ENCODE peak calls at places on chromosomes 4 and X, in ten cellular contexts. One of them, this sample, is unnamed.
A peak's percentile ranks its signal among the peaks of the same experiment; 100 is the strongest.

GRCh38 chrX:7068939-7069367 is 78.6 kb upstream of the STS start:
- DNase-seq in AG20443: no peak
- DNase-seq in iris pigment epithelial cell: peak; percentile 42
- DNase-seq in foreskin keratinocyte: no peak
- DNase-seq in bronchial epithelial cell: no peak
- DNase-seq in keratinocyte: no peak
- DNase-seq in effector CD4-positive, alpha-beta T cell: no peak
- DNase-seq in NCI-H524: no peak
- DNase-seq in KBM-7: peak; percentile 35
- DNase-seq in NCI-H510A treated with DMSO at 0.1 percent for 48 hours: no peak
- DNase-seq in this sample: no peak

GRCh38 chrX:10050481-10050880 is 83.3 kb downstream of the CLDN34 start:
- DNase-seq in KBM-7: no peak
- DNase-seq in AG20443: no peak
- DNase-seq in bronchial epithelial cell: no peak
- DNase-seq in iris pigment epithelial cell: no peak
- DNase-seq in effector CD4-positive, alpha-beta T cell: no peak
- DNase-seq in NCI-H524: no peak
- DNase-seq in NCI-H510A treated with DMSO at 0.1 percent for 48 hours: no peak
- DNase-seq in keratinocyte: no peak
- DNase-seq in foreskin keratinocyte: no peak
- DNase-seq in this sample: peak; percentile 62

GRCh38 chr4:150418757-150419410 is 163.1 kb upstream of the MAB21L2 start:
- DNase-seq in NCI-H524: no peak
- DNase-seq in AG20443: no peak
- DNase-seq in keratinocyte: no peak
- DNase-seq in KBM-7: no peak
- DNase-seq in effector CD4-positive, alpha-beta T cell: no peak
- DNase-seq in foreskin keratinocyte: no peak
- DNase-seq in iris pigment epithelial cell: no peak
- DNase-seq in NCI-H510A treated with DMSO at 0.1 percent for 48 hours: no peak
- DNase-seq in bronchial epithelial cell: no peak
- DNase-seq in this sample: no peak

GRCh38 chrX:37350034-37350365 is 836 bp downstream of the PRRG1 start:
- DNase-seq in NCI-H510A treated with DMSO at 0.1 percent for 48 hours: no peak
- DNase-seq in AG20443: peak; percentile 20
- DNase-seq in KBM-7: peak; percentile 38
- DNase-seq in keratinocyte: no peak
- DNase-seq in effector CD4-positive, alpha-beta T cell: no peak
- DNase-seq in foreskin keratinocyte: no peak
- DNase-seq in NCI-H524: peak; percentile 43
- DNase-seq in bronchial epithelial cell: peak; percentile 9
- DNase-seq in iris pigment epithelial cell: peak; percentile 20
- DNase-seq in this sample: peak; percentile 27

GRCh38 chr4:93897559-93897958 is 69.0 kb downstream of the ATOH1 start:
- DNase-seq in KBM-7: peak; percentile 16
- DNase-seq in NCI-H524: peak; percentile 1
- DNase-seq in foreskin keratinocyte: no peak
- DNase-seq in bronchial epithelial cell: peak; percentile 33
- DNase-seq in iris pigment epithelial cell: peak; percentile 1
- DNase-seq in AG20443: no peak
- DNase-seq in effector CD4-positive, alpha-beta T cell: no peak
- DNase-seq in NCI-H510A treated with DMSO at 0.1 percent for 48 hours: peak; percentile 8
- DNase-seq in keratinocyte: no peak
- DNase-seq in this sample: peak; percentile 0

GRCh38 chr4:171650543-171650942 is 162.7 kb upstream of the GALNTL6 start:
- DNase-seq in AG20443: no peak
- DNase-seq in KBM-7: no peak
- DNase-seq in bronchial epithelial cell: no peak
- DNase-seq in foreskin keratinocyte: no peak
- DNase-seq in keratinocyte: no peak
- DNase-seq in NCI-H524: no peak
- DNase-seq in NCI-H510A treated with DMSO at 0.1 percent for 48 hours: no peak
- DNase-seq in effector CD4-positive, alpha-beta T cell: no peak
- DNase-seq in iris pigment epithelial cell: no peak
- DNase-seq in this sample: no peak

GRCh38 chr4:19319607-19320006 is 932.1 kb upstream of the SLIT2 start:
- DNase-seq in KBM-7: no peak
- DNase-seq in NCI-H524: no peak
- DNase-seq in keratinocyte: no peak
- DNase-seq in AG20443: no peak
- DNase-seq in effector CD4-positive, alpha-beta T cell: no peak
- DNase-seq in foreskin keratinocyte: no peak
- DNase-seq in iris pigment epithelial cell: no peak
- DNase-seq in NCI-H510A treated with DMSO at 0.1 percent for 48 hours: no peak
- DNase-seq in bronchial epithelial cell: no peak
- DNase-seq in this sample: no peak

GRCh38 chrX:109294097-109294815 is 187.6 kb downstream of the GUCY2F start:
- DNase-seq in keratinocyte: peak; percentile 33
- DNase-seq in NCI-H524: no peak
- DNase-seq in effector CD4-positive, alpha-beta T cell: no peak
- DNase-seq in KBM-7: no peak
- DNase-seq in bronchial epithelial cell: peak; percentile 69
- DNase-seq in NCI-H510A treated with DMSO at 0.1 percent for 48 hours: no peak
- DNase-seq in AG20443: no peak
- DNase-seq in foreskin keratinocyte: peak; percentile 83
- DNase-seq in iris pigment epithelial cell: peak; percentile 29
- DNase-seq in this sample: peak; percentile 51

GRCh38 chr4:133938061-133938460 is 263.5 kb downstream of the PABPC4L start:
- DNase-seq in effector CD4-positive, alpha-beta T cell: no peak
- DNase-seq in keratinocyte: no peak
- DNase-seq in NCI-H510A treated with DMSO at 0.1 percent for 48 hours: no peak
- DNase-seq in bronchial epithelial cell: no peak
- DNase-seq in NCI-H524: no peak
- DNase-seq in KBM-7: no peak
- DNase-seq in foreskin keratinocyte: no peak
- DNase-seq in AG20443: no peak
- DNase-seq in iris pigment epithelial cell: no peak
- DNase-seq in this sample: no peak

GRCh38 chr4:19707876-19708275 is 543.8 kb upstream of the SLIT2 start:
- DNase-seq in bronchial epithelial cell: no peak
- DNase-seq in KBM-7: no peak
- DNase-seq in keratinocyte: no peak
- DNase-seq in foreskin keratinocyte: no peak
- DNase-seq in AG20443: no peak
- DNase-seq in NCI-H524: no peak
- DNase-seq in effector CD4-positive, alpha-beta T cell: no peak
- DNase-seq in NCI-H510A treated with DMSO at 0.1 percent for 48 hours: no peak
- DNase-seq in iris pigment epithelial cell: peak; percentile 57
- DNase-seq in this sample: no peak

GRCh38 chr4:137812258-137812657 is 280.0 kb upstream of the PCDH18 start:
- DNase-seq in NCI-H524: no peak
- DNase-seq in KBM-7: no peak
- DNase-seq in foreskin keratinocyte: no peak
- DNase-seq in AG20443: no peak
- DNase-seq in iris pigment epithelial cell: no peak
- DNase-seq in effector CD4-positive, alpha-beta T cell: no peak
- DNase-seq in NCI-H510A treated with DMSO at 0.1 percent for 48 hours: no peak
- DNase-seq in keratinocyte: no peak
- DNase-seq in bronchial epithelial cell: no peak
- DNase-seq in this sample: no peak

GRCh38 chr4:152032722-152033131 is 271.9 kb upstream of the GATB start:
- DNase-seq in iris pigment epithelial cell: peak; percentile 72
- DNase-seq in NCI-H524: no peak
- DNase-seq in effector CD4-positive, alpha-beta T cell: no peak
- DNase-seq in KBM-7: no peak
- DNase-seq in keratinocyte: no peak
- DNase-seq in AG20443: peak; percentile 86
- DNase-seq in bronchial epithelial cell: peak; percentile 41
- DNase-seq in NCI-H510A treated with DMSO at 0.1 percent for 48 hours: no peak
- DNase-seq in foreskin keratinocyte: peak; percentile 38
- DNase-seq in this sample: peak; percentile 67

This sample was measured in cardiac fibroblast.